ENCODE peak calls at places on chromosomes 6 and 20, in eight cellular contexts. One of them, this sample, is unnamed.
A peak's percentile ranks its signal among the peaks of the same experiment; 100 is the strongest.

GRCh38 chr6:45630801-45631200 is 253.1 kb upstream of the SUPT3H start:
- DNase-seq in A549: no peak
- DNase-seq in sigmoid colon: no peak
- DNase-seq in transverse colon: no peak
- DNase-seq in gastrocnemius medialis: no peak
- DNase-seq in heart left ventricle: no peak
- DNase-seq in uterus: no peak
- DNase-seq in H54: no peak
- DNase-seq in this sample: no peak

GRCh38 chr20:57351042-57351783 is at the start of gene RAE1:
- DNase-seq in A549: peak; percentile 92
- DNase-seq in sigmoid colon: peak; percentile 95
- DNase-seq in transverse colon: peak; percentile 94
- DNase-seq in gastrocnemius medialis: peak; percentile 83
- DNase-seq in heart left ventricle: peak; percentile 93
- DNase-seq in uterus: peak; percentile 90
- DNase-seq in H54: peak; percentile 88
- DNase-seq in this sample: peak; percentile 85

GRCh38 chr20:24667689-24668383 is 198.4 kb downstream of the SYNDIG1 start:
- DNase-seq in A549: no peak
- DNase-seq in sigmoid colon: no peak
- DNase-seq in transverse colon: no peak
- DNase-seq in gastrocnemius medialis: no peak
- DNase-seq in heart left ventricle: no peak
- DNase-seq in uterus: no peak
- DNase-seq in H54: no peak
- DNase-seq in this sample: no peak

GRCh38 chr6:13729891-13730290 is 18.3 kb upstream of the RANBP9 start:
- DNase-seq in A549: no peak
- DNase-seq in sigmoid colon: no peak
- DNase-seq in transverse colon: no peak
- DNase-seq in gastrocnemius medialis: no peak
- DNase-seq in heart left ventricle: no peak
- DNase-seq in uterus: no peak
- DNase-seq in H54: peak; percentile 63
- DNase-seq in this sample: no peak

GRCh38 chr6:93222071-93222851 is 197.1 kb downstream of the EPHA7 start:
- DNase-seq in A549: no peak
- DNase-seq in sigmoid colon: no peak
- DNase-seq in transverse colon: no peak
- DNase-seq in gastrocnemius medialis: no peak
- DNase-seq in heart left ventricle: no peak
- DNase-seq in uterus: no peak
- DNase-seq in H54: no peak
- DNase-seq in this sample: no peak

GRCh38 chr6:142694054-142694453 is 250.9 kb downstream of the HIVEP2 start:
- DNase-seq in A549: no peak
- DNase-seq in sigmoid colon: no peak
- DNase-seq in transverse colon: no peak
- DNase-seq in gastrocnemius medialis: no peak
- DNase-seq in heart left ventricle: no peak
- DNase-seq in uterus: no peak
- DNase-seq in H54: no peak
- DNase-seq in this sample: no peak

GRCh38 chr6:75285156-75285639 is 606 bp upstream of the TMEM30A start:
- DNase-seq in A549: no peak
- DNase-seq in sigmoid colon: no peak
- DNase-seq in transverse colon: no peak
- DNase-seq in gastrocnemius medialis: no peak
- DNase-seq in heart left ventricle: no peak
- DNase-seq in uterus: no peak
- DNase-seq in H54: no peak
- DNase-seq in this sample: no peak

GRCh38 chr6:6575143-6575542 is 13.4 kb upstream of the LY86 start:
- DNase-seq in A549: no peak
- DNase-seq in sigmoid colon: no peak
- DNase-seq in transverse colon: no peak
- DNase-seq in gastrocnemius medialis: no peak
- DNase-seq in heart left ventricle: no peak
- DNase-seq in uterus: no peak
- DNase-seq in H54: no peak
- DNase-seq in this sample: no peak

GRCh38 chr20:1537731-1538058 is 19.8 kb downstream of the SIRPD start:
- DNase-seq in A549: no peak
- DNase-seq in sigmoid colon: peak; percentile 73
- DNase-seq in transverse colon: peak; percentile 38
- DNase-seq in gastrocnemius medialis: peak; percentile 12
- DNase-seq in heart left ventricle: peak; percentile 59
- DNase-seq in uterus: no peak
- DNase-seq in H54: no peak
- DNase-seq in this sample: no peak

DNA sequence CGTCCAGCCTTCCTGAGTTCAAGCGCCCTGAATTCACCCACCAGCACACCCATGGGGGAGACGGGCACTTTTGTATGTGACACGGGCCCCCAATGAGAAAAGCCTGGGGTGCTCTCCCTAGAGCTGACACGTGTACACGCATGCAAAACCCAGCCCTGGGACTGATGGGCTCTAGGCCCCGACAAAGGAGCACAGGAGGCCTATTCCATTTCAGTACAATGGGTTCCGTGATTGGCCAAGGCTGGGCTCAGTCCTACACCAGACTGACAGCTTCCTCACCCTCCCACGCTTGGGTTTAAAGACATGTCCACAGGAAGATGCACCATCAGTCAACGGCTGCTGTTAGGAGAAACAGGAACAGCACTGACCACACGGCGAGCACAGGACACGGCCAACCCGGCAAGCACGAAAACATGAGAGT is 8.8 kb downstream of the ZBTB46 start:
- DNase-seq in A549: no peak
- DNase-seq in sigmoid colon: no peak
- DNase-seq in transverse colon: no peak
- DNase-seq in gastrocnemius medialis: no peak
- DNase-seq in heart left ventricle: peak; percentile 52
- DNase-seq in uterus: no peak
- DNase-seq in H54: no peak
- DNase-seq in this sample: no peak
- TF ChIP-seq POLR2A in A549: no peak
- TF ChIP-seq POLR2A in sigmoid colon: no peak
- TF ChIP-seq POLR2A in transverse colon: no peak
- TF ChIP-seq POLR2A in gastrocnemius medialis: no peak
- TF ChIP-seq POLR2A in heart left ventricle: no peak
- TF ChIP-seq POLR2A in uterus: no peak
- TF ChIP-seq POLR2A in H54: no peak
- TF ChIP-seq POLR2A in this sample: no peak

DNA sequence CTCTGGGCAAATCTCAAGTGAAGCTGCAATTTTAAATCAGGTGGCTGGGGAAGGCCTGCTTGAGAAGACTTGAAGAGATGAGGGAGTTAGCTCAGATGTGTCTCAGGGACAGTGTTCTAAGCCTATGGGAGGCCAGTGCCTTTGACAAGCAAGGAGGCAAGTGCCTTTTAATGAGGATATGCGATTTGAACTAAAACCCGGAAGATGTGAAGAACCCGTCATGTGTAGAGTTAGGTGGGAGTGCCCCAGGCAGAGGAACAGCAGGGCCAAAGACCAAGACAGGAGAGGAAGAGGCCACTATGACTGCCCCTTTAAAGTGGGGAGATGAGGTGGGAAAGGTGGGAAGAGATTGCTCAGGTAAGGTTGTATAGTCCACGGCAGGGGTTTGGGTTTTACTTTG is 71.9 kb downstream of the SLX4IP start:
- DNase-seq in A549: no peak
- DNase-seq in sigmoid colon: no peak
- DNase-seq in transverse colon: no peak
- DNase-seq in gastrocnemius medialis: no peak
- DNase-seq in heart left ventricle: no peak
- DNase-seq in uterus: no peak
- DNase-seq in H54: no peak
- DNase-seq in this sample: no peak
- TF ChIP-seq POLR2A in A549: no peak
- TF ChIP-seq POLR2A in sigmoid colon: no peak
- TF ChIP-seq POLR2A in transverse colon: no peak
- TF ChIP-seq POLR2A in gastrocnemius medialis: no peak
- TF ChIP-seq POLR2A in heart left ventricle: no peak
- TF ChIP-seq POLR2A in uterus: no peak
- TF ChIP-seq POLR2A in H54: no peak
- TF ChIP-seq POLR2A in this sample: no peak

DNA sequence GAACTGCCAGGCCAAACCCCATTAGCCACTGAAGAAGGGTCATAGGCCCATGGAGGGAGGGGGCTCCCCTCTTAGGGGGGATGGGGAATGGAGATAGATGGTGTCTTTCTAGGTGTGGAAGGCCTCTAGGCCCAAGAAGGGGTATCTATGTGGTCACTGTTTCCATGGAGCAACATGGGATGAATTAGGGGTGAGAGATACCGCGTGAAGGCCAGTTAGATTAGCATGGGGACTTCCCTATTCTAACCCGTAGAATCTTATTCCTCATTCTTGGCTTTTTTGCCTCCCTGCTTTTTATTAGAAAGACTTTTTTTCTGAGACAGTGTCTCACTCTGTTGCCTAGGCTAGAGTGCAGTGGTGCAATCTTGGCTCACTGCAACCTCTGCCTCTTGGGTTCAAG is 3.2 kb downstream of the RAB44 start:
- DNase-seq in A549: no peak
- DNase-seq in sigmoid colon: no peak
- DNase-seq in transverse colon: no peak
- DNase-seq in gastrocnemius medialis: no peak
- DNase-seq in heart left ventricle: no peak
- DNase-seq in uterus: no peak
- DNase-seq in H54: no peak
- DNase-seq in this sample: no peak
- TF ChIP-seq POLR2A in A549: no peak
- TF ChIP-seq POLR2A in sigmoid colon: no peak
- TF ChIP-seq POLR2A in transverse colon: no peak
- TF ChIP-seq POLR2A in gastrocnemius medialis: no peak
- TF ChIP-seq POLR2A in heart left ventricle: no peak
- TF ChIP-seq POLR2A in uterus: no peak
- TF ChIP-seq POLR2A in H54: no peak
- TF ChIP-seq POLR2A in this sample: no peak

DNA sequence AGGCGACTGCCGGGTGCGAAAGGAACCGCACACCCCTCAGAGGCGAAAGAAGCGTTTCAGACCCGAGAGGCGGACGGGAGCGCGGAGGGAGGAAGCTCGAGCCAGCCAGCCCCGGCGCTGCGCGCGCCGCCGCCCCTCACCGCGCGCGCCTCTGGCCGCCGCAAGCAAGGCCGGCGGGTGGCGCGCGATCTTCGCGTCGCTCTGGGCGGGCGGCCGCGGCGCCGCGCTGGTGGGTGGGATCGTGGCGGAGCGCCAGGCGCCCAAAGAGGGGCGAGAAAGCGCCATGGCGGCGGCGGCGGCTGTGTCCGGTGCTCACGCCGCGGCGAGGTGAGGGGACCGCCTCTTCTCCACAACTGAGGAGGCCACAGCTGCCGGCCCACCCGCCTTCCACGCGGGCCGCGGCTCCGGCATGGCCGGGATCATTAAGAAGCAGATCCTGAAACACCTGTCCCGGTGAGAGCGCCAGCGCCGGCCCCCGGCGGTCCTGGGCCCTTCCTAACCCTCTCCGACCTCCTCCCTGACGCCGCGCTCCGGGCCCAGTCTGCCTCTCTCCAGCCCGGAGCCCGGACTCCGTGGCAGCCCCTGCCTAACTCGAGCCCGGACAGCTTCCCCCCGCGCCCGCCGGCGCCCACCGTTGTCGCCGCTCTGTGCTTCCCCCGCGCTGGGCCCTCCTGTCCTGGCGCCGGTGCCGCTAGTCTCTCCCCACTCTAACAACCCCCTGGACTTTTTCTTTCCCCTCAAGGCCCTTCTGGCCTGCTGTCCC is at the start of gene BLTP3A:
- DNase-seq in A549: peak; percentile 61
- DNase-seq in sigmoid colon: peak; percentile 76
- DNase-seq in transverse colon: peak; percentile 75
- DNase-seq in gastrocnemius medialis: peak; percentile 41
- DNase-seq in heart left ventricle: peak; percentile 68
- DNase-seq in uterus: peak; percentile 68
- DNase-seq in H54: peak; percentile 87
- DNase-seq in this sample: no peak
- TF ChIP-seq POLR2A in A549: peak; percentile 42
- TF ChIP-seq POLR2A in sigmoid colon: no peak
- TF ChIP-seq POLR2A in transverse colon: no peak
- TF ChIP-seq POLR2A in gastrocnemius medialis: peak; percentile 72
- TF ChIP-seq POLR2A in heart left ventricle: peak; percentile 36
- TF ChIP-seq POLR2A in uterus: peak; percentile 40
- TF ChIP-seq POLR2A in H54: peak; percentile 42
- TF ChIP-seq POLR2A in this sample: no peak

GRCh38 chr6:96015321-96015790 is 418 bp upstream of the FUT9 start:
- DNase-seq in A549: no peak
- DNase-seq in sigmoid colon: peak; percentile 61
- DNase-seq in transverse colon: no peak
- DNase-seq in gastrocnemius medialis: no peak
- DNase-seq in heart left ventricle: no peak
- DNase-seq in uterus: no peak
- DNase-seq in H54: no peak
- DNase-seq in this sample: no peak
- TF ChIP-seq POLR2A in A549: no peak
- TF ChIP-seq POLR2A in sigmoid colon: no peak
- TF ChIP-seq POLR2A in transverse colon: no peak
- TF ChIP-seq POLR2A in gastrocnemius medialis: no peak
- TF ChIP-seq POLR2A in heart left ventricle: no peak
- TF ChIP-seq POLR2A in uterus: no peak
- TF ChIP-seq POLR2A in H54: no peak
- TF ChIP-seq POLR2A in this sample: no peak

DNA sequence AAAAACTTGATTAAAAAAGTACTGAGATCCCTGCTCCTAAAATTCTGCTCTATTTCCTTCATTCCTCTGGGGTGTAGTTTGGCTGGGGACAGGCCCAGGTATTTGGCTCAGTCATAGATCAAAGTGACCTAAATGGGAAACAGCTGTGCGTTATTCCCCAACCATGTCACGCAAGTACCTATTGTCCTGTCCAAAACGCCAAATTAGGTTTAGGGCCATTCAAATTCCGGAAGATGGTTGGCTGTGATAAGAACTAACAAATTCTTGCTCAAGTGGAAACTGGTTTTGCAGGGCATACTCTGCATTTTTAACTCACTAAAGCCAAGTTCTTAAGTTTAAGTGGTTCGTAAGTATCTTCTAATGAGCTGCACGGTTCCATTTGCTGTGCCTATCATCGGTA is 147.6 kb upstream of the TMEM170B start:
- DNase-seq in A549: no peak
- DNase-seq in sigmoid colon: no peak
- DNase-seq in transverse colon: no peak
- DNase-seq in gastrocnemius medialis: no peak
- DNase-seq in heart left ventricle: peak; percentile 43
- DNase-seq in uterus: no peak
- DNase-seq in H54: no peak
- DNase-seq in this sample: peak; percentile 85
- TF ChIP-seq POLR2A in A549: no peak
- TF ChIP-seq POLR2A in sigmoid colon: no peak
- TF ChIP-seq POLR2A in transverse colon: no peak
- TF ChIP-seq POLR2A in gastrocnemius medialis: no peak
- TF ChIP-seq POLR2A in heart left ventricle: no peak
- TF ChIP-seq POLR2A in uterus: no peak
- TF ChIP-seq POLR2A in H54: no peak
- TF ChIP-seq POLR2A in this sample: no peak